ENCODE peak calls at places on chromosomes 3 and 15, in nine cellular contexts. K is sigmoid colon; T is uterus; W is endodermal cell; F is CD8-positive, alpha-beta T cell; N is cardiac fibroblast; B is brain microvascular endothelial cell; P is astrocyte of the spinal cord; Y is HFF-Myc. O is an unnamed sample.

GRCh38 chr3:151765685-151766084 is 32.0 kb downstream of the AADACL2 start:
- DNase-seq in K (no peak), T (no peak), W (no peak), F (no peak), N (no peak), B (no peak), P (no peak), Y (no peak), O (no peak)

GRCh38 chr15:75170711-75171341 is 30.9 kb upstream of the C15orf39 start:
- DNase-seq in K (no peak), T (no peak), W (no peak), F (no peak), N (peak; percentile 64), B (no peak), P (no peak), Y (no peak), O (peak; percentile 69)

GRCh38 chr3:89340431-89340830 is 233.0 kb downstream of the EPHA3 start:
- DNase-seq in K (no peak), T (no peak), W (no peak), F (no peak), N (peak; percentile 7), B (no peak), P (peak; percentile 4), Y (no peak), O (peak; percentile 28)

GRCh38 chr3:183202004-183202722 is 39.6 kb upstream of the LAMP3 start:
- DNase-seq in K (no peak), T (no peak), W (no peak), F (peak; percentile 11), N (no peak), B (no peak), P (no peak), Y (no peak), O (peak; percentile 15)

GRCh38 chr3:81601707-81602305 is 159.6 kb downstream of the GBE1 start:
- DNase-seq in K (no peak), T (no peak), W (no peak), F (no peak), N (no peak), B (no peak), P (no peak), Y (no peak), O (no peak)

GRCh38 chr3:66076861-66077495 is 38.3 kb upstream of the MAGI1 start:
- DNase-seq in K (no peak), T (no peak), W (no peak), F (no peak), N (peak; percentile 8), B (no peak), P (no peak), Y (peak; percentile 94), O (peak; percentile 95)

GRCh38 chr15:41904487-41905359 is 10.9 kb upstream of the SPTBN5 start:
- DNase-seq in K (peak; percentile 78), T (peak; percentile 64), W (peak; percentile 93), F (peak; percentile 63), N (peak; percentile 74), B (peak; percentile 57), P (peak; percentile 55), Y (peak; percentile 37), O (peak; percentile 82)

GRCh38 chr3:169260296-169260695 is 403.2 kb downstream of the MECOM start:
- DNase-seq in K (no peak), T (no peak), W (no peak), F (no peak), N (peak; percentile 84), B (no peak), P (no peak), Y (no peak), O (no peak)

GRCh38 chr15:55005679-55006078 is 191.1 kb downstream of the RSL24D1 start:
- DNase-seq in K (no peak), T (no peak), W (no peak), F (no peak), N (no peak), B (no peak), P (no peak), Y (no peak), O (no peak)

GRCh38 chr3:151379083-151379734 is 5.3 kb downstream of the P2RY12 start:
- DNase-seq in K (no peak), T (no peak), W (peak; percentile 90), F (no peak), N (peak; percentile 48), B (peak; percentile 33), P (no peak), Y (no peak), O (peak; percentile 33)

GRCh38 chr15:80931191-80931590 is 58.4 kb downstream of the MESD start:
- DNase-seq in K (no peak), T (no peak), W (no peak), F (no peak), N (peak; percentile 78), B (no peak), P (no peak), Y (no peak), O (no peak)

GRCh38 chr3:53708001-53708621 is 138.1 kb downstream of the CHDH start:
- DNase-seq in K (no peak), T (no peak), W (peak; percentile 43), F (no peak), N (no peak), B (no peak), P (no peak), Y (no peak), O (no peak)

GRCh38 chr3:156400062-156400461 is 154.9 kb downstream of the SSR3 start:
- DNase-seq in K (no peak), T (no peak), W (no peak), F (no peak), N (no peak), B (no peak), P (no peak), Y (no peak), O (no peak)

GRCh38 chr15:83283813-83284562 is 476 bp downstream of the BNC1 start:
- DNase-seq in K (no peak), T (no peak), W (peak; percentile 70), F (no peak), N (no peak), B (no peak), P (peak; percentile 53), Y (no peak), O (no peak)

GRCh38 chr3:195212033-195212748 is 58.8 kb downstream of the XXYLT1 start:
- DNase-seq in K (peak; percentile 53), T (peak; percentile 12), W (no peak), F (no peak), N (no peak), B (no peak), P (no peak), Y (no peak), O (no peak)

GRCh38 chr3:197001972-197002700 is 27.5 kb downstream of the MELTF start:
- DNase-seq in K (no peak), T (peak; percentile 55), W (no peak), F (no peak), N (peak; percentile 32), B (no peak), P (peak; percentile 12), Y (no peak), O (peak; percentile 53)

GRCh38 chr3:67000006-67000405 is 1.9 kb downstream of the KBTBD8 start:
- DNase-seq in K (no peak), T (no peak), W (no peak), F (no peak), N (peak; percentile 28), B (peak; percentile 56), P (peak; percentile 20), Y (no peak), O (peak; percentile 74)

GRCh38 chr3:139970526-139970925 is 35.5 kb downstream of the CLSTN2 start:
- DNase-seq in K (no peak), T (no peak), W (peak; percentile 64), F (no peak), N (no peak), B (no peak), P (no peak), Y (no peak), O (no peak)

GRCh38 chr3:9932535-9932842 is 1.1 kb upstream of the CRELD1 start:
- DNase-seq in K (no peak), T (no peak), W (no peak), F (no peak), N (no peak), B (no peak), P (no peak), Y (no peak), O (no peak)
- H3K4me3 ChIP-seq in K (peak overlapping the region; percentile 64), T (peak overlapping the region; percentile 59), W (peak overlapping the region; percentile 93), F (peak overlapping the region; percentile 85), N (peak overlapping the region; percentile 65), B (peak overlapping the region; percentile 73), P (peak overlapping the region; percentile 63), Y (peak overlapping the region; percentile 52), O (peak overlapping the region; percentile 22)

DNA sequence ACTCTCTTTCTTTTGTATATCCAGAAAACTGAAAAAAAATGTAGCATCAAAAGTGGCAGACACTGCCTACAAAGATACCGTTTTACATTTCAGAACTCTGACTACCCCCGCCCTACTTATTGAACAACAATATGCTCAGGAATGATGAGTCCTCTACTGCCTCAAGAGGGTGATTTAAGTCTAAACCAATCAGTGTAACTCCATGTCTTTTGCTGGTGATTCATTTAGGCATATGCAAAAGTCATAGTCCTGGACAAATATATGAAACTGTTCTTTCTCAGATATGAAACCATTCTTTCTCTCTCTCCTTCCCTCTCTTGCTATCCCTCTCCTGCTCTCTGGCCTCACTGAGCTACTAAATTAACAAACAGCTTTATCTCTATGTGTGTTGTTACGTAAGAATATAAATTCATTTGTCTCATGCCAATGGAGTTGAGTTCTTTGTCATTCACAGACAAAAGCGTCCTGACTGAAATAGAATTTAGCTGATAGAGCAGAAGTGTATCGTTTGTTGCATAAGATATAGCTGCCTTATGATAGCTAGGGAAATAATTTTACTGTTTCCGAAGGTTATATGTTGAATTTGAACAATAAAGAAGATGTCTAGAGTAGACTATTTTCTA is 133.7 kb upstream of the OSTN start:
- DNase-seq in K (no peak), T (no peak), W (no peak), F (no peak), N (peak; percentile 36), B (no peak), P (no peak), Y (no peak), O (no peak)
- TF ChIP-seq CTCF in K (no peak), T (no peak), W (no peak), F (no peak), N (no peak), B (no peak), P (no peak), Y (no peak), O (no peak)

GRCh38 chr3:11137627-11137959 is 16.7 kb upstream of the HRH1 start:
- DNase-seq in K (no peak), T (no peak), W (no peak), F (no peak), N (no peak), B (no peak), P (no peak), Y (no peak), O (no peak)
- H3K4me3 ChIP-seq in K (peak overlapping the region; percentile 37), T (no peak overlapping the region), W (no peak overlapping the region), F (no peak overlapping the region), N (peak overlapping the region; percentile 59), B (peak overlapping the region; percentile 48), P (peak overlapping the region; percentile 49), Y (peak overlapping the region; percentile 40), O (no peak overlapping the region)

GRCh38 chr3:190883141-190883540 is 20.6 kb upstream of the GMNC start:
- DNase-seq in K (no peak), T (no peak), W (no peak), F (no peak), N (no peak), B (no peak), P (no peak), Y (no peak), O (no peak)

DNA sequence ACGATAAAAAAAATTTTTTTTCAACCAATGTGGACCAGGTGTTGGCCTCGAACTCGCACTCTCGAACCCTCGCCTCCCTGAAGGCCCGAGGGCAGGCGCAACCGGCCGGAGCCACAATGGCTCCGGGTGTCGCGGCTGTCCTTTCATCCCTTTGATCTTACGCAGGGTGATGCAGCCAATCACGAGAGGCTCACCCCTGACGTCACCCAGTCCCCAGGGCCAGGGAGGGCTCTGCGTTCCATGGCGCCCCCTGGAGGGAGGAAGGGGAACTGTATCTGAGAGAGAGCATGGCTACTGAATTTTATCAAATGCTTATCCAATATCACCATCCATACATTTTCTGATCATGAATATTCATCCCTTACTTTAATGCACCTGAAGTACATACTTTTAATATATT is 15.4 kb upstream of the GMNC start:
- DNase-seq in K (no peak), T (no peak), W (peak; percentile 68), F (no peak), N (no peak), B (no peak), P (no peak), Y (no peak), O (no peak)
- TF ChIP-seq CTCF in K (no peak), T (no peak), W (peak; percentile 72), F (no peak), N (peak; percentile 30), B (peak; percentile 56), P (peak; percentile 28), Y (peak; percentile 46), O (peak; percentile 13)

O was measured in foreskin fibroblast.